ENCODE peak calls at places on chromosomes 11 and 22, in eight cellular contexts. M, V, K, U, G, J, B and Y are unnamed samples.

GRCh38 chr11:86718553-86718952 is 46.1 kb upstream of the ME3 start:
- ATAC-seq in K (no peak), M (no peak), J (no peak), U (no peak), B (no peak), G (no peak), V (no peak), Y (no peak)

GRCh38 chr11:57422669-57423068 is 4.3 kb downstream of the SLC43A3 start:
- ATAC-seq in V (no peak), U (no peak), M (no peak), K (no peak), G (no peak), J (no peak), B (no peak), Y (no peak)

GRCh38 chr22:38455063-38455529 is at the start of gene KCNJ4:
- ATAC-seq in J (no peak), V (no peak), M (no peak), U (no peak), K (no peak), G (no peak), B (no peak), Y (no peak)

GRCh38 chr22:47918276-47918928 is 1156.0 kb downstream of the TBC1D22A start:
- ATAC-seq in J (no peak), K (no peak), M (peak), V (peak), B (no peak), U (no peak), G (no peak), Y (no peak)

GRCh38 chr11:19405966-19406365 is 165.2 kb upstream of the E2F8 start:
- ATAC-seq in U (no peak), B (no peak), V (no peak), G (no peak), K (no peak), M (no peak), J (no peak), Y (no peak)

GRCh38 chr11:123537726-123538125 is 107.7 kb downstream of the GRAMD1B start:
- ATAC-seq in B (no peak), G (no peak), M (no peak), U (no peak), K (no peak), J (no peak), V (no peak), Y (no peak)

GRCh38 chr11:79482800-79483199 is 42.0 kb upstream of the TENM4 start:
- ATAC-seq in B (no peak), K (no peak), U (no peak), G (no peak), M (no peak), J (no peak), V (peak), Y (no peak)

GRCh38 chr11:130125638-130126037 is 33.9 kb upstream of the ST14 start:
- ATAC-seq in M (no peak), U (no peak), B (no peak), G (no peak), V (no peak), K (no peak), J (peak), Y (no peak)

GRCh38 chr22:29478326-29479276 is 1.4 kb upstream of the NEFH start:
- ATAC-seq in J (peak), B (peak), K (no peak), M (peak), V (no peak), U (no peak), G (peak), Y (peak)

GRCh38 chr11:130786987-130787688 is 129.1 kb downstream of the SNX19 start:
- ATAC-seq in M (no peak), U (peak), V (no peak), J (peak), B (peak), G (peak), K (no peak), Y (peak)

GRCh38 chr11:8841899-8842298 is 69.1 kb upstream of the AKIP1 start:
- ATAC-seq in B (no peak), J (no peak), M (no peak), G (no peak), V (no peak), U (no peak), K (no peak), Y (no peak)

GRCh38 chr11:29449280-29450074 is 567.4 kb downstream of the KCNA4 start:
- ATAC-seq in U (no peak), G (no peak), K (no peak), B (peak), V (no peak), M (no peak), J (no peak), Y (no peak)

GRCh38 chr11:2395856-2396255 is 4.7 kb upstream of the TSSC4 start:
- ATAC-seq in M (no peak), V (no peak), G (no peak), U (no peak), K (no peak), B (no peak), J (no peak), Y (no peak)

GRCh38 chr11:34263462-34264186 is 94.2 kb downstream of the ABTB2 start:
- ATAC-seq in J (peak), V (no peak), U (peak), G (peak), B (peak), M (no peak), K (no peak), Y (peak)

GRCh38 chr22:37697540-37697835 is 640 bp downstream of the TRIOBP start:
- ATAC-seq in K (no peak), M (no peak), G (no peak), B (no peak), U (no peak), J (no peak), V (no peak), Y (no peak)

GRCh38 chr11:112292188-112292587 is 31.5 kb upstream of the PLET1 start:
- ATAC-seq in B (no peak), M (no peak), K (no peak), J (no peak), U (no peak), V (no peak), G (no peak), Y (no peak)

GRCh38 chr11:16606784-16607674 is 131.4 kb upstream of the C11orf58 start:
- ATAC-seq in K (no peak), G (peak), J (peak), M (no peak), B (peak), U (peak), V (no peak), Y (peak)

GRCh38 chr22:50201191-50202129 is 649 bp downstream of the SELENOO start:
- ATAC-seq in U (peak), G (no peak), K (peak), V (peak), M (peak), J (peak), B (peak), Y (peak)

GRCh38 chr11:35649984-35650383 is 12.6 kb upstream of the TRIM44 start:
- ATAC-seq in G (no peak), K (peak), J (no peak), M (no peak), U (no peak), V (no peak), B (no peak), Y (peak)

GRCh38 chr11:35145249-35145648 is 6.3 kb downstream of the CD44 start:
- ATAC-seq in K (peak), J (no peak), B (no peak), V (no peak), M (no peak), G (no peak), U (no peak), Y (no peak)

GRCh38 chr11:87281496-87281895 is 243.8 kb downstream of the TMEM135 start:
- ATAC-seq in G (peak), M (no peak), V (no peak), U (peak), J (peak), B (peak), K (no peak), Y (peak)

GRCh38 chr11:111376453-111376871 is 2.6 kb downstream of the POU2AF1 start:
- ATAC-seq in M (no peak), K (no peak), G (no peak), U (no peak), J (no peak), B (no peak), V (no peak), Y (no peak)

GRCh38 chr22:18905540-18906409 is at the start of gene DGCR6:
- ATAC-seq in B (peak), G (peak), J (peak), U (peak), V (peak), M (peak), K (peak), Y (peak)

GRCh38 chr11:86782781-86783180 is 17.6 kb upstream of the PRSS23 start:
- ATAC-seq in G (no peak), J (no peak), K (no peak), M (no peak), U (no peak), V (no peak), B (no peak), Y (no peak)

GRCh38 chr11:65077466-65077865 is 6.4 kb downstream of the CDCA5 start:
- ATAC-seq in M (no peak), G (no peak), K (no peak), U (no peak), V (no peak), B (no peak), J (no peak), Y (no peak)

GRCh38 chr22:33362702-33363101 is 304.5 kb upstream of the SYN3 start:
- ATAC-seq in B (no peak), U (no peak), G (no peak), V (no peak), M (no peak), J (no peak), K (no peak), Y (no peak)

GRCh38 chr22:31625661-31626426 is 36.2 kb downstream of the PISD start:
- ATAC-seq in G (peak), U (no peak), V (no peak), K (no peak), B (peak), J (no peak), M (no peak), Y (no peak)

GRCh38 chr22:50697667-50698506 is 25.3 kb downstream of the SHANK3 start:
- ATAC-seq in G (no peak), V (no peak), M (no peak), K (no peak), J (no peak), U (no peak), B (no peak), Y (no peak)

GRCh38 chr11:114821626-114822025 is 143.3 kb downstream of the NXPE2 start:
- ATAC-seq in U (no peak), M (no peak), G (no peak), J (peak), K (no peak), V (no peak), B (peak), Y (no peak)

GRCh38 chr11:115303929-115304328 is 200.3 kb downstream of the CADM1 start:
- ATAC-seq in V (no peak), M (no peak), U (no peak), J (no peak), K (no peak), G (no peak), B (no peak), Y (no peak)

GRCh38 chr11:31870609-31871309 is 59.6 kb upstream of the PAX6 start:
- ATAC-seq in V (no peak), J (peak), U (peak), M (no peak), G (peak), K (no peak), B (peak), Y (peak)

GRCh38 chr11:130103296-130103814 is 33.7 kb downstream of the APLP2 start:
- ATAC-seq in G (peak), J (peak), U (peak), M (no peak), K (no peak), B (peak), V (no peak), Y (peak)

GRCh38 chr11:14700593-14700992 is 57.0 kb downstream of the PDE3B start:
- ATAC-seq in J (no peak), V (no peak), M (no peak), B (no peak), K (no peak), G (no peak), U (no peak), Y (no peak)

GRCh38 chr11:132342408-132342807 is 972.0 kb downstream of the NTM start:
- ATAC-seq in U (peak), V (no peak), B (no peak), K (no peak), J (no peak), G (no peak), M (no peak), Y (no peak)

GRCh38 chr22:47036352-47036751 is 273.9 kb downstream of the TBC1D22A start:
- ATAC-seq in U (no peak), K (no peak), V (no peak), M (no peak), G (no peak), J (no peak), B (no peak), Y (no peak)

GRCh38 chr22:22896601-22897000 is 9.0 kb downstream of the IGLL5 start:
- ATAC-seq in G (no peak), M (no peak), V (no peak), K (no peak), J (no peak), B (no peak), U (no peak), Y (no peak)